ENCODE peak calls at places on chromosomes 12 and 14, in four cellular contexts. One of them, this sample, is unnamed.

GRCh38 chr14:106586098-106586704 is 1059.8 kb downstream of the TMEM121 start:
- DNase-seq in GM12878: no peak
- DNase-seq in K562: peak
- DNase-seq in HepG2: peak
- DNase-seq in this sample: peak

GRCh38 chr12:101637936-101638335 is 43.2 kb downstream of the MYBPC1 start:
- DNase-seq in K562: no peak
- DNase-seq in GM12878: no peak
- DNase-seq in HepG2: no peak
- DNase-seq in this sample: no peak

GRCh38 chr12:70196732-70197361 is 46.4 kb upstream of the CNOT2 start:
- DNase-seq in HepG2: no peak
- DNase-seq in K562: no peak
- DNase-seq in GM12878: no peak
- DNase-seq in this sample: no peak

GRCh38 chr12:3913278-3913677 is 40.1 kb upstream of the PARP11 start:
- DNase-seq in GM12878: no peak
- DNase-seq in K562: no peak
- DNase-seq in HepG2: no peak
- DNase-seq in this sample: no peak

GRCh38 chr14:97458302-97459137 is 661.3 kb downstream of the VRK1 start:
- DNase-seq in HepG2: no peak
- DNase-seq in K562: no peak
- DNase-seq in GM12878: no peak
- DNase-seq in this sample: no peak

GRCh38 chr12:19284658-19285057 is 154.6 kb upstream of the AEBP2 start:
- DNase-seq in HepG2: no peak
- DNase-seq in K562: no peak
- DNase-seq in GM12878: no peak
- DNase-seq in this sample: no peak

GRCh38 chr12:10354071-10354470 is 35.8 kb downstream of the KLRK1 start:
- DNase-seq in K562: no peak
- DNase-seq in GM12878: no peak
- DNase-seq in HepG2: no peak
- DNase-seq in this sample: no peak

GRCh38 chr12:71220295-71220694 is 62.5 kb upstream of the TSPAN8 start:
- DNase-seq in GM12878: no peak
- DNase-seq in K562: no peak
- DNase-seq in HepG2: no peak
- DNase-seq in this sample: no peak

GRCh38 chr12:75908961-75909699 is 122.4 kb downstream of the PHLDA1 start:
- DNase-seq in K562: no peak
- DNase-seq in GM12878: no peak
- DNase-seq in HepG2: peak
- DNase-seq in this sample: no peak

GRCh38 chr12:42684171-42685071 is 94.9 kb upstream of the PRICKLE1 start:
- DNase-seq in HepG2: no peak
- DNase-seq in GM12878: no peak
- DNase-seq in K562: no peak
- DNase-seq in this sample: no peak
- TF ChIP-seq TARDBP in HepG2: no peak
- TF ChIP-seq TARDBP in GM12878: no peak
- TF ChIP-seq TARDBP in K562: no peak
- TF ChIP-seq TARDBP in this sample: no peak

GRCh38 chr14:70713096-70713875 is 71.6 kb downstream of the TTC9 start:
- DNase-seq in K562: no peak
- DNase-seq in GM12878: no peak
- DNase-seq in HepG2: no peak
- DNase-seq in this sample: no peak

GRCh38 chr14:70707138-70708038 is 65.7 kb downstream of the TTC9 start:
- DNase-seq in GM12878: peak
- DNase-seq in HepG2: peak
- DNase-seq in K562: no peak
- DNase-seq in this sample: no peak

GRCh38 chr14:70706177-70706576 is 64.5 kb downstream of the TTC9 start:
- DNase-seq in HepG2: peak
- DNase-seq in GM12878: no peak
- DNase-seq in K562: no peak
- DNase-seq in this sample: no peak

GRCh38 chr14:70708717-70709570 is 67.2 kb downstream of the TTC9 start:
- DNase-seq in HepG2: no peak
- DNase-seq in GM12878: no peak
- DNase-seq in K562: no peak
- DNase-seq in this sample: no peak

GRCh38 chr14:70709726-70710382 is 68.1 kb downstream of the TTC9 start:
- DNase-seq in HepG2: peak
- DNase-seq in K562: no peak
- DNase-seq in GM12878: no peak
- DNase-seq in this sample: no peak
- TF ChIP-seq TARDBP in HepG2: no peak
- TF ChIP-seq TARDBP in K562: no peak
- TF ChIP-seq TARDBP in GM12878: no peak
- TF ChIP-seq TARDBP in this sample: no peak

DNA sequence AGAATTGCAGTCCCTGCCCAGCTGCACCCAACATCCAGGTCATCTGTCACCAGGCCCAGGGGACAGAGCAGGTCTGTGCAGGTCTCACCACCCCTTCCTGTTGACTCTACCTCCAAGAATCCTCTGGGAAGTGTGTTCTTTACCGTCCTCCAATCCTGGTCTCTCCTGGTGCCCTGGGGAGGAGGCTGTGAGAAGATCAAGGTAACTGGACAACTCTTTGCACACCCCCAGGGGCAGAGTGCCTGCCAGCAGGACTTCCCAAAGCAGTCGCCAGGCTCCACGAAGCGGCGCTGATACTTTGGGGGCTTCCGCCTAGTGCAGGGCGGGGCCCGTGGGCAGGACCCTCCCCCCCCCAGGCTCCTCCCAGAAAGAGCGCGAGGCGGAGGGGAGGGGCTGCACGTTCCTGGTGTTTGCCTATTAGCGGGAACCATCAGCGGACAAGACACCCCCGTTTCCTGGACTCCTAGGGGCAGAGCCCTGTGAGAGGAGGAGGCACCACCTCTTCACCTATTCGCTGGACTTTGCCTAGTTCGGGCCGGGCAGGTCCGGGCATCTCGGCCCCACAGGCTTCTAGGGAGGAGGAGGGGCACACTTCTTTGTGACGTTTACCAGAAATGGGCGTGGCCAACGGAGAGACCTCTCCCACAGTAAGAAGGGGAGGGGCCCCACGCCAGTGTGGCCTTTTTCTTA is 918.0 kb downstream of the AACS start:
- DNase-seq in K562: peak
- DNase-seq in GM12878: no peak
- DNase-seq in HepG2: peak
- DNase-seq in this sample: peak
- TF ChIP-seq TARDBP in K562: no peak
- TF ChIP-seq TARDBP in GM12878: no peak
- TF ChIP-seq TARDBP in HepG2: no peak
- TF ChIP-seq TARDBP in this sample: no peak

GRCh38 chr12:105369014-105369413 is 38.5 kb downstream of the C12orf75 start:
- DNase-seq in K562: no peak
- DNase-seq in HepG2: no peak
- DNase-seq in GM12878: no peak
- DNase-seq in this sample: no peak
- TF ChIP-seq TARDBP in K562: no peak
- TF ChIP-seq TARDBP in HepG2: no peak
- TF ChIP-seq TARDBP in GM12878: no peak
- TF ChIP-seq TARDBP in this sample: no peak

DNA sequence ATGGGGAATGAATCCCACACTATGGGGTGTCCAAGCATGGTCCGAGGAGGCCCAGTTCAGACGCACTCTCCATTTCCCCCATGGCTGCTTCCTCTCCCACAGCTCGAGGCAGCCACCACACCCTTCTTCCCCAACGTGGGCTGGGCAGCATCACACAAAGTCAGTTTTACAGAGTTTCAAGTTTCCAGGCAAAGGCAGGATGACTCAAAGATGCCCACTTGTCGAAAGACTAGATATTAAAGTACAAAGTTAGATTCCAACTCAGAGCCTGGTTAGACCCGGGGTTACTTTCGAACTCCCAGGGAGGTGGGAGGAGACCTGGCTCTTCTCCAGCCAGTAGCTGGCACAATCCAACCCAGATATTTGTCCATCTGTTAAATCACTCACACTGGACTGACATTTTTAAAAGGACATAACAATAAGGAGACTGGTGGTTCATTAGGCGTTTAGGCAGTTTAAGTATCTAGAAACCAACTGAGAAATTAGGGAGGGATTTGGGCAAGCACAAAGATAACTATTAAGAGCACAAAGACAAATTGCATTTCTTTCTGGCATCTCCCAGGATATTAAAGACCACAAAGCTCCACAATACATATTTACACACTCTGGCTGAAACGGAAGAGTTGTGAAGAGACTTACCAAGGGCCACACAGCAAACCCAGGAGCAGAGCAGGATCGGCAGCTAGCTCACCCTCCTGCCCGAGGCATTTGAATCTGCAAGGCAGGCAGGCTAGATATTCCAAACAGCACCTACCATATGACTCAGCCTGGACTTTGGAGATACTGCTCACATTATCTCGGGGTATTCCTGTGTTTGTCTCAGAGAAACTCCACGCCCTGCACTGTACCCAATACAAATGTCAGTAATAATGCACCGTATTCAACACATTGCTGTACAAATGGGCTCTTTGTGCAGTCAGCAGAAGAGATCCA is 34.8 kb downstream of the TMCC3 start:
- DNase-seq in GM12878: no peak
- DNase-seq in HepG2: peak
- DNase-seq in K562: no peak
- DNase-seq in this sample: peak
- TF ChIP-seq TARDBP in GM12878: no peak
- TF ChIP-seq TARDBP in HepG2: no peak
- TF ChIP-seq TARDBP in K562: no peak
- TF ChIP-seq TARDBP in this sample: no peak